ENCODE peak calls at places on chromosomes 13 and 19, in seven cellular contexts. U, N, F, B, C, A and M are unnamed samples.

GRCh38 chr13:66237411-66238062 is 992.6 kb downstream of the PCDH9 start:
- DNase-seq in U (no peak), N (no peak), F (no peak), B (no peak), C (no peak), A (no peak), M (no peak)

GRCh38 chr13:60351326-60351725 is 45.7 kb upstream of the TDRD3 start:
- DNase-seq in U (peak), N (no peak), F (no peak), B (no peak), C (no peak), A (no peak), M (no peak)

GRCh38 chr13:51781246-51782022 is 22.5 kb downstream of the DHRS12 start:
- DNase-seq in U (peak), N (no peak), F (peak), B (no peak), C (no peak), A (no peak), M (no peak)

GRCh38 chr13:51821666-51822065 is 17.7 kb upstream of the DHRS12 start:
- DNase-seq in U (no peak), N (no peak), F (no peak), B (no peak), C (peak), A (no peak), M (no peak)

GRCh38 chr19:12996542-12997094 is 1.3 kb downstream of the NFIX start:
- DNase-seq in U (peak), N (no peak), F (peak), B (no peak), C (no peak), A (peak), M (no peak)

GRCh38 chr19:41144403-41144802 is 30.2 kb downstream of the CYP2F1 start:
- DNase-seq in U (peak), N (peak), F (peak), B (no peak), C (peak), A (peak), M (peak)

GRCh38 chr13:114087430-114087829 is 45.0 kb downstream of the RASA3 start:
- DNase-seq in U (no peak), N (no peak), F (no peak), B (no peak), C (peak), A (peak), M (no peak)

GRCh38 chr13:21749410-21749809 is 78.5 kb downstream of the FGF9 start:
- DNase-seq in U (peak), N (no peak), F (no peak), B (no peak), C (no peak), A (no peak), M (no peak)

GRCh38 chr19:29040951-29041350 is 172.0 kb downstream of the UQCRFS1 start:
- DNase-seq in U (no peak), N (no peak), F (peak), B (no peak), C (no peak), A (no peak), M (no peak)

GRCh38 chr19:44111910-44112463 is 1.2 kb upstream of the ZNF225 start:
- DNase-seq in U (peak), N (no peak), F (peak), B (no peak), C (no peak), A (peak), M (no peak)
- TF ChIP-seq POLR2A in U (peak), N (no peak), F (no peak), B (no peak), C (no peak), A (no peak), M (no peak)

GRCh38 chr13:33543089-33543459 is 257.5 kb upstream of the STARD13 start:
- DNase-seq in U (no peak), N (no peak), F (no peak), B (no peak), C (no peak), A (no peak), M (no peak)

GRCh38 chr13:33544308-33544707 is 258.8 kb upstream of the STARD13 start:
- DNase-seq in U (no peak), N (no peak), F (no peak), B (no peak), C (no peak), A (no peak), M (no peak)

GRCh38 chr13:33543631-33544030 is 258.1 kb upstream of the STARD13 start:
- DNase-seq in U (no peak), N (no peak), F (no peak), B (no peak), C (no peak), A (no peak), M (no peak)

GRCh38 chr13:33541962-33542308 is 256.4 kb upstream of the STARD13 start:
- DNase-seq in U (no peak), N (no peak), F (no peak), B (no peak), C (no peak), A (no peak), M (no peak)

DNA sequence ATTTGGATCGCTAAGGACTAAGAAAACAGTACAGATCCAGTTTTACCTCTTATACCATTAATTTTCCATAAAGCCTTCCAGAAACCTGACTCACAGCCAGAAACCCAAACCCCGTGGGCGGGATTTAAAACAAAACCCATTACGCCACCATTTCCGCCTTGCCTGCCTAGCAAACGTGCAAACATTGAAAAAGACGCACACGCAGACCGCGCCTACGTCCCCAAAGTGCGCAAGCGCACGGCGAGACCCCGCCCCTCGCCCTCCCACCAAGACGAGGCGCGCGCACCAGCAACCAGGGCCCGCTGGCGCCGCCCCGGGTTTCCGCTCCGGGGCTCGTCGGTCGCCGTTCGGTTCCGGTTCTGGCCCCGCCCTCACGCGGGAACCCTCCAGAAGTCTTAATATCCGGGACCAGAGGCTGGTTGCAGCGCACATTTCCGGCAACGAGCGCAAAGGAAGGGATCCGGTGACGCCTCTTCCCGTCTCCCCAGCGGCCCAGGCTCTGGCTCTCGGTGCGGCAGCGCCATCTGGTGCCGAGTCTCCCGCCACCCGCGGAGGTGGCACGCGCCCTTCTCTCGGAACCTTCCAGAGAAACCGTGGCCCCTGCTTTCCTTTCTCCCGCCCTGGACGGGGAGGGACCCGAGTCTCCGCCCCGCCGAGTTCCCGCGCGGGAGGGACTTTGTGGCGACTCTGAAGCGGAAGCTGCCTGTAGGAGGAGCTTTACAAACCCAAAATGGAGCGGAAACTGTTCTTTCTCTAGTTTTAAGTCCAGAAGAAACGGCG is 256.9 kb upstream of the STARD13 start:
- DNase-seq in U (peak), N (peak), F (peak), B (peak), C (peak), A (peak), M (peak)
- TF ChIP-seq POLR2A in U (peak), N (peak), F (peak), B (peak), C (peak), A (peak), M (peak)

DNA sequence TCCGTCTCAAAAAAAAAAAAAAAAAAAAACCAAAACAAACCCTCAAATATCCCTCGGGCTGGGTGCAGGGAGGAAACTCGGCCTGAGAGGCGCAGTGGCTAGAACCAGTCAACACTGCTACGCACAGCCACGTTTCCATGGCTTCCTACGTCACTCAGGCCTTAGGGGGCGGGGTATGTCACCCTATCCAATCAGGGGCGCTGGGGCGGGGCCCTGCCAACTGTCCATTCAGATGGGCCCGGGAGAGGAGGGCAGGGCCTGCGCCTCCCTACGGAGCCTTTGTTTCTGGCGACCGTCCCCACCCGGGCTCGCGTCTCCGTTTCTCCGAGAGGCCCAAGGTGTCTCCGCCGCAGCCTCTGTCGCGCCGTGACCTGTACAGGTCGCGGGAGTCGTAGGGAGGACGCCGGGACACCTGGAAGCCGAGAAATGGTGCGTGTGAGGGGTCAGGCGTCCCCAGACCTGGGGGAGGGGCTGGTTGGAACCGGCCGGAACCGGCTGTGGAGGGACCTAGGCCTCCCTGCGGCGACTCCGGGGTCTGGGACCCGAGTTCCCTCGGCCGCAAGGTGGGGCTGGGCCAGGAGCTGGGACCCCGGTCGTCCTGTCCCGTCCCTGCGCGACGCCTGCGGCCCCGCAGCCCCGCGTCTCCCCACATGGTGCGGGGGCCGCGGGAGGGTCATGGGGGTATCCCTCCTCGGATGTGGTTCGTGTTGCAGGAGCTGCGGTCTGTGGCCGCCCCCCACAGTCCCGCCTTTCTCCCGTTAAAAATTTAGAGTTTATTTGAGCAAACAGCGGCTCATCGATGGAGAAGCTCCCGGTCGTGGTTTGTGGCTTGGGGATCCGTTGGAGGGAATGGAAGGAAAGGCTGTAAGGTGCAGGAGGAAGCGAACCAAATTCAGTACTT is at the start of gene ZNF627:
- DNase-seq in U (peak), N (peak), F (peak), B (peak), C (peak), A (peak), M (peak)
- TF ChIP-seq POLR2A in U (peak), N (peak), F (peak), B (peak), C (peak), A (peak), M (peak)

DNA sequence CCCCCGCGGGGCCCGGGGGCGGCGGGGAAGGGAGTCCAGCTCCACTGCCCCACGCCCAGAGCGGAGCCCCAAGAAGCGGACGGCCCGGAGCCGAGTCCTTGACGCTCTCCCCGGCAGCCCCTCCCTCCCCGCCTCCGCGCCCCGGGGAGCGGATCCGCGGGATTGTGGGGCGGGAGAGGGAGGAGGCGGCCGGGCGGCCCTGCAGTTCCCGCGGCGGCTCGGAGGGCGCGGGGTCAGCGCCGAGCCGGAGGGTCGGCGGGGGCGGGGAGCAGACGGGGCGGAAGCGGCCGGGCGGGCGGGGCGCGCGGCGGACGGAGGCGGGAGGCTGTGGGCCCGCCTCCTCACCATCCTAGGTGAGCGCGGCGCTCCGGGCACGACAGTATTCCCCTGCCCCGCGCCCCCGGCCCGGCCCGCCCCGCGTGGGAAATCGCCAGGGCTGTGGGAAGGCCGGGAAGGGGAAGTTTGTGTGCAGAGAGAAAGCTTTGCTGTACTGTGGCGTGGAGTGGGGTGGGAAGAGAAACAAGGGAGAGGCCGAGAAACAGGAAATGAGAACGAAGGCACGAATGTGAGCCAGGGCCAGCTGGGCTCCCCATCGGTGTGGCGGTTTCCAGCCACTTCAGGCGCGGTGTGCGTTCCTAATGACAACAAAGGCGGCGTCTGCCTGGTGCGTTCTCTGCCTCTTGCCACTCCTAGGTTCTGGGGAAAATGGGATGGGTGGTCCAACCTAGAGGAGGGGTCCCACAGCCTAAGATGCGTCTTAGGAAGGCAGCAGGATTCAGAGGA is 1.3 kb upstream of the KLF12 start:
- DNase-seq in U (peak), N (peak), F (peak), B (peak), C (peak), A (peak), M (no peak)
- TF ChIP-seq POLR2A in U (no peak), N (no peak), F (peak), B (no peak), C (peak), A (no peak), M (no peak)